ENCODE peak calls at places on chromosome 1, in six cellular contexts. One of them, this sample, is unnamed.

GRCh38 chr1:175520186-175520585 is 223.2 kb downstream of the TNR start:
- DNase-seq in endothelial cell of umbilical vein: peak
- DNase-seq in fibroblast of mammary gland: no peak
- DNase-seq in RWPE2: no peak
- DNase-seq in A549: no peak
- DNase-seq in heart left ventricle: no peak
- DNase-seq in this sample: no peak

GRCh38 chr1:96559707-96560588 is 161.6 kb upstream of the PTBP2 start:
- DNase-seq in endothelial cell of umbilical vein: no peak
- DNase-seq in fibroblast of mammary gland: peak
- DNase-seq in RWPE2: peak
- DNase-seq in A549: peak
- DNase-seq in heart left ventricle: peak
- DNase-seq in this sample: peak

GRCh38 chr1:160032165-160032827 is 506 bp upstream of the PIGM start:
- DNase-seq in endothelial cell of umbilical vein: peak
- DNase-seq in fibroblast of mammary gland: no peak
- DNase-seq in RWPE2: no peak
- DNase-seq in A549: no peak
- DNase-seq in heart left ventricle: no peak
- DNase-seq in this sample: no peak

GRCh38 chr1:35558374-35559316 is 1.0 kb downstream of the NCDN start:
- DNase-seq in endothelial cell of umbilical vein: no peak
- DNase-seq in fibroblast of mammary gland: no peak
- DNase-seq in RWPE2: no peak
- DNase-seq in A549: no peak
- DNase-seq in heart left ventricle: no peak
- DNase-seq in this sample: peak

GRCh38 chr1:21687081-21687529 is 17.9 kb upstream of the RAP1GAP start:
- DNase-seq in endothelial cell of umbilical vein: no peak
- DNase-seq in fibroblast of mammary gland: no peak
- DNase-seq in RWPE2: no peak
- DNase-seq in A549: no peak
- DNase-seq in heart left ventricle: no peak
- DNase-seq in this sample: no peak

GRCh38 chr1:26960625-26960966 is 328 bp upstream of the KDF1 start:
- DNase-seq in endothelial cell of umbilical vein: no peak
- DNase-seq in fibroblast of mammary gland: no peak
- DNase-seq in RWPE2: no peak
- DNase-seq in A549: no peak
- DNase-seq in heart left ventricle: no peak
- DNase-seq in this sample: no peak

GRCh38 chr1:19468397-19468956 is 16.9 kb downstream of the CAPZB start:
- DNase-seq in endothelial cell of umbilical vein: no peak
- DNase-seq in fibroblast of mammary gland: no peak
- DNase-seq in RWPE2: peak
- DNase-seq in A549: peak
- DNase-seq in heart left ventricle: peak
- DNase-seq in this sample: peak

GRCh38 chr1:53071167-53071865 is 9.3 kb downstream of the PODN start:
- DNase-seq in endothelial cell of umbilical vein: no peak
- DNase-seq in fibroblast of mammary gland: no peak
- DNase-seq in RWPE2: no peak
- DNase-seq in A549: no peak
- DNase-seq in heart left ventricle: peak
- DNase-seq in this sample: peak

GRCh38 chr1:198734323-198735008 is 95.6 kb downstream of the PTPRC start:
- DNase-seq in endothelial cell of umbilical vein: no peak
- DNase-seq in fibroblast of mammary gland: no peak
- DNase-seq in RWPE2: no peak
- DNase-seq in A549: no peak
- DNase-seq in heart left ventricle: no peak
- DNase-seq in this sample: no peak

GRCh38 chr1:240014051-240014450 is 77.6 kb upstream of the FMN2 start:
- DNase-seq in endothelial cell of umbilical vein: no peak
- DNase-seq in fibroblast of mammary gland: no peak
- DNase-seq in RWPE2: no peak
- DNase-seq in A549: no peak
- DNase-seq in heart left ventricle: no peak
- DNase-seq in this sample: no peak

GRCh38 chr1:24991242-24992037 is 61.4 kb upstream of the RUNX3 start:
- DNase-seq in endothelial cell of umbilical vein: no peak
- DNase-seq in fibroblast of mammary gland: no peak
- DNase-seq in RWPE2: no peak
- DNase-seq in A549: no peak
- DNase-seq in heart left ventricle: no peak
- DNase-seq in this sample: no peak

GRCh38 chr1:214623430-214623829 is 20.4 kb downstream of the CENPF start:
- DNase-seq in endothelial cell of umbilical vein: peak
- DNase-seq in fibroblast of mammary gland: peak
- DNase-seq in RWPE2: no peak
- DNase-seq in A549: no peak
- DNase-seq in heart left ventricle: no peak
- DNase-seq in this sample: no peak

GRCh38 chr1:228898582-228898992 is 163.3 kb downstream of the RHOU start:
- DNase-seq in endothelial cell of umbilical vein: no peak
- DNase-seq in fibroblast of mammary gland: no peak
- DNase-seq in RWPE2: no peak
- DNase-seq in A549: no peak
- DNase-seq in heart left ventricle: no peak
- DNase-seq in this sample: no peak

GRCh38 chr1:160284220-160284781 is 632 bp downstream of the PEX19 start:
- DNase-seq in endothelial cell of umbilical vein: peak
- DNase-seq in fibroblast of mammary gland: peak
- DNase-seq in RWPE2: no peak
- DNase-seq in A549: no peak
- DNase-seq in heart left ventricle: no peak
- DNase-seq in this sample: no peak

DNA sequence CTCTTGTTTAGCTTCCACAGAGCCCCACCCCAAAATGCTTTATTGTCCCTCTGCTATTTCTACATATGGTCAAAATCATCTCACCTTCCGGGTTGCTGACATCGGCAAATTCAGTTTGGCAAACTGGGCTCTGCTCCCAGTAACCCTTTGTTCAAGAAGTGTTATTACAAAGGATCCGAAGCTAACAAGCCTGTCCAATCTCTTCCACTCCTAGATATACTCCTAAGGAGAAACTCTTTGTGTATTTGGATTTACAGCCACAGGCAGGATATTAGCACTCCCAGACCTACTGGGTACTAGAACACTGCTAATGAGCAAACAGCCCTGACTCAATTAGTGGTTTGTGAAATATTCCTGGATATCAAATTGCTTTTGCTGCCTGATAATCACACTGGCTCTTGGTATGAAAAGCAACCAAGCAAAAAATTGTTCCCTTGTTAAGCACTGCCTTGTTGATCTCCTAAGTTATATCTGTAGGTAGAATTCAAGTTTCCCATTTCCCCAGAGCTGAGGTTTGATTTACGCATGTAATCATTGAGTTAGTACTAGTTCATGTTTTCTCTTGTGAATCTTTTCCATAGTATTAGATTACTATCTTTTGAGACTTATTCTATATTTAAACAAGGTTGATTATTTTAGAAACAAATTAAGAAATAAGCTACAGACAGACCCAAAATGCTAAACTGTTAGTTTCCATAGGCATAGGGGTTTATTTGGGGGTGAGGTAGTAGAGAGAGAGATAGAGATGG is 3.8 kb downstream of the JUN start:
- DNase-seq in endothelial cell of umbilical vein: peak
- DNase-seq in fibroblast of mammary gland: peak
- DNase-seq in RWPE2: peak
- DNase-seq in A549: peak
- DNase-seq in heart left ventricle: peak
- DNase-seq in this sample: peak
- H3K4me3 ChIP-seq in endothelial cell of umbilical vein: no peak
- H3K4me3 ChIP-seq in fibroblast of mammary gland: peak
- H3K4me3 ChIP-seq in RWPE2: no peak
- H3K4me3 ChIP-seq in A549: peak
- H3K4me3 ChIP-seq in heart left ventricle: peak
- H3K4me3 ChIP-seq in this sample: no peak

GRCh38 chr1:90726716-90727480 is 9.8 kb upstream of the BARHL2 start:
- DNase-seq in endothelial cell of umbilical vein: no peak
- DNase-seq in fibroblast of mammary gland: no peak
- DNase-seq in RWPE2: no peak
- DNase-seq in A549: no peak
- DNase-seq in heart left ventricle: no peak
- DNase-seq in this sample: no peak

GRCh38 chr1:90725341-90725960 is 8.3 kb upstream of the BARHL2 start:
- DNase-seq in endothelial cell of umbilical vein: no peak
- DNase-seq in fibroblast of mammary gland: no peak
- DNase-seq in RWPE2: no peak
- DNase-seq in A549: no peak
- DNase-seq in heart left ventricle: no peak
- DNase-seq in this sample: no peak

GRCh38 chr1:90724361-90724760 is 7.3 kb upstream of the BARHL2 start:
- DNase-seq in endothelial cell of umbilical vein: no peak
- DNase-seq in fibroblast of mammary gland: no peak
- DNase-seq in RWPE2: no peak
- DNase-seq in A549: no peak
- DNase-seq in heart left ventricle: no peak
- DNase-seq in this sample: no peak

GRCh38 chr1:90724926-90725325 is 7.8 kb upstream of the BARHL2 start:
- DNase-seq in endothelial cell of umbilical vein: no peak
- DNase-seq in fibroblast of mammary gland: no peak
- DNase-seq in RWPE2: no peak
- DNase-seq in A549: no peak
- DNase-seq in heart left ventricle: no peak
- DNase-seq in this sample: no peak

GRCh38 chr1:90725961-90726715 is 9.0 kb upstream of the BARHL2 start:
- DNase-seq in endothelial cell of umbilical vein: no peak
- DNase-seq in fibroblast of mammary gland: no peak
- DNase-seq in RWPE2: no peak
- DNase-seq in A549: no peak
- DNase-seq in heart left ventricle: no peak
- DNase-seq in this sample: no peak
- H3K4me3 ChIP-seq in endothelial cell of umbilical vein: no peak
- H3K4me3 ChIP-seq in fibroblast of mammary gland: no peak
- H3K4me3 ChIP-seq in RWPE2: no peak
- H3K4me3 ChIP-seq in A549: no peak
- H3K4me3 ChIP-seq in heart left ventricle: peak
- H3K4me3 ChIP-seq in this sample: no peak

DNA sequence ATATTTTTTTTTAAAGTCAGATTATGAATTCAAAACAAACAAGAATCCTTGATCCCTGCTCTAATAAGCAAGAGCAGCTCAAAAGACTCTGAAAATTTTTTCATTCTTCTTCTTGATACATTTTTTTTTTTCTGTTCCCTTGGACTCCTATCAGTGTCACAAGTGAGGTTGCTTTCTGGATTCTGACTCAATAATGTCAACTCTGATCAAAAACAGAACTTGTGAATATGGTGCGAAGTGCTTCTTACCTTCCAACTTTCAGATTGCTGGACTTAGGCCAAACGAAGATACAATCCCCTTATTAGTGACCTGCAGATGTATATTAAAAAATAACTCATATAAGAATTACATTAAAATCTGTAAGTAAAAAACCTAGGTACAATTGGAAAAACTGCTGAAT is 136.1 kb downstream of the GPATCH2 start:
- DNase-seq in endothelial cell of umbilical vein: no peak
- DNase-seq in fibroblast of mammary gland: no peak
- DNase-seq in RWPE2: no peak
- DNase-seq in A549: no peak
- DNase-seq in heart left ventricle: no peak
- DNase-seq in this sample: no peak
- H3K4me3 ChIP-seq in endothelial cell of umbilical vein: no peak
- H3K4me3 ChIP-seq in fibroblast of mammary gland: no peak
- H3K4me3 ChIP-seq in RWPE2: no peak
- H3K4me3 ChIP-seq in A549: no peak
- H3K4me3 ChIP-seq in heart left ventricle: no peak
- H3K4me3 ChIP-seq in this sample: no peak

DNA sequence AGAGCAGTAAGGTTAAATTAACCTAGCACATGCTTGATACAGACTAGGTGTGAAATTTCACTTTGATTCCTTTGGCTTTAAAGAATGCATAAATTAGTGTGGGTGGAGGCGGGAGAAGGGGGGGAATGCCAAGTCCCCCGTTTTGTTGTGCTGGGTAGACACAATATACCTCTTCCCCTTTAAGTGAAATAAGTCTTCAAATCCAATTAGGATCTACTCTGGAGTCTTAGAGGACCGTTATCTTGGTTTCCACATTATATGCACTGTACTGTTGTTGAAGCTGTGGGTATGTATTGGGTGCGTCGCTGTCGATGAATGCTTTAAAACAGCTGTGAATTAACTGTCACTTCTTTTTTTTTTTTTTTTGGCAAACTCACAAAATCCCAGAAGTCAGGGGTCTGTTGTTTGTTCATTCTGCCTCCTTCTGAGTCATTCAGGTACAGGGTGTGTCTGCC is 1.6 kb upstream of the S1PR1 start:
- DNase-seq in endothelial cell of umbilical vein: no peak
- DNase-seq in fibroblast of mammary gland: no peak
- DNase-seq in RWPE2: no peak
- DNase-seq in A549: no peak
- DNase-seq in heart left ventricle: no peak
- DNase-seq in this sample: no peak
- H3K4me3 ChIP-seq in endothelial cell of umbilical vein: peak
- H3K4me3 ChIP-seq in fibroblast of mammary gland: no peak
- H3K4me3 ChIP-seq in RWPE2: peak
- H3K4me3 ChIP-seq in A549: no peak
- H3K4me3 ChIP-seq in heart left ventricle: peak
- H3K4me3 ChIP-seq in this sample: peak

DNA sequence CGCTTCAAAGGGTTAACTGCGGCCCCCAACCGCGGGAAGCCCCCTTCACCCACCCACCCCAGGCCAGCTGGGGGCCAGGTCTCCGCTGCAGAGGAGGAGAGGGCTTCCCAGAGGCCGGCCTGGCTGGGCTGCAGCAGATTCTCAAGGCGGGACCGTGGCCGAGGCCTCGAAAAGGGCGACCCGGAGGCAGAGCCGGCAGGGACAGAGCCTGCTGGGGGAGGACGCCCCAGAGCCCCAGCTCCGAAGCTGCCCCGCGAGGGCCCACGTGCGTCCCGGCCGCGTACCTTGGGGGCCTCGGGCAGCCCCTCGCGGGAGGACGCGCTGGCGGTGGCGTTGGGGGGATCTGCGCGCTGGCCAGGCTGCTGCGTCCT is 307 bp downstream of the C1QTNF12 start:
- DNase-seq in endothelial cell of umbilical vein: no peak
- DNase-seq in fibroblast of mammary gland: no peak
- DNase-seq in RWPE2: no peak
- DNase-seq in A549: no peak
- DNase-seq in heart left ventricle: no peak
- DNase-seq in this sample: no peak
- H3K4me3 ChIP-seq in endothelial cell of umbilical vein: no peak
- H3K4me3 ChIP-seq in fibroblast of mammary gland: no peak
- H3K4me3 ChIP-seq in RWPE2: no peak
- H3K4me3 ChIP-seq in A549: no peak
- H3K4me3 ChIP-seq in heart left ventricle: no peak
- H3K4me3 ChIP-seq in this sample: no peak